ENCODE peak calls at places on chromosomes 1 and 21, in seven cellular contexts. C, V, L, M, B, Z and R are unnamed samples.

GRCh38 chr1:119453021-119453420 is 38.1 kb downstream of the HSD3B2 start:
- DNase-seq in C (no peak), V (peak; percentile 38), L (no peak), M (no peak), B (no peak), Z (no peak), R (peak; percentile 13)

GRCh38 chr1:230308039-230308438 is 118.1 kb downstream of the PGBD5 start:
- DNase-seq in C (peak; percentile 69), V (peak; percentile 63), L (peak; percentile 77), M (no peak), B (peak; percentile 93), Z (peak; percentile 72), R (no peak)

GRCh38 chr1:29306471-29307140 is 70.3 kb downstream of the PTPRU start:
- DNase-seq in C (no peak), V (no peak), L (no peak), M (no peak), B (no peak), Z (no peak), R (no peak)

GRCh38 chr1:92291372-92291999 is 7.3 kb downstream of the GLMN start:
- DNase-seq in C (no peak), V (peak; percentile 17), L (no peak), M (peak; percentile 34), B (no peak), Z (no peak), R (no peak)

GRCh38 chr1:31801450-31801849 is 14.4 kb downstream of the SPOCD1 start:
- DNase-seq in C (no peak), V (no peak), L (no peak), M (no peak), B (peak; percentile 18), Z (no peak), R (no peak)

GRCh38 chr1:237383825-237384612 is 342.0 kb downstream of the RYR2 start:
- DNase-seq in C (no peak), V (no peak), L (no peak), M (peak; percentile 71), B (peak; percentile 51), Z (no peak), R (no peak)

GRCh38 chr1:202852163-202852904 is 36.6 kb downstream of the RABIF start:
- DNase-seq in C (no peak), V (no peak), L (no peak), M (peak; percentile 68), B (peak; percentile 63), Z (no peak), R (no peak)

GRCh38 chr1:47230692-47231313 is 1.2 kb downstream of the TAL1 start:
- DNase-seq in C (no peak), V (no peak), L (no peak), M (peak; percentile 53), B (no peak), Z (no peak), R (no peak)

GRCh38 chr21:14916676-14917141 is 148.1 kb downstream of the NRIP1 start:
- DNase-seq in C (no peak), V (no peak), L (no peak), M (peak; percentile 27), B (no peak), Z (no peak), R (no peak)

GRCh38 chr1:15188145-15188544 is 34.6 kb downstream of the TMEM51 start:
- DNase-seq in C (no peak), V (no peak), L (no peak), M (no peak), B (no peak), Z (no peak), R (no peak)

GRCh38 chr1:117886101-117886795 is 43.2 kb downstream of the GDAP2 start:
- DNase-seq in C (no peak), V (no peak), L (no peak), M (no peak), B (no peak), Z (no peak), R (peak; percentile 25)

GRCh38 chr1:16067127-16067768 is 6.2 kb downstream of the FAM131C start:
- DNase-seq in C (no peak), V (no peak), L (no peak), M (no peak), B (peak; percentile 69), Z (no peak), R (no peak)

GRCh38 chr1:232476538-232476950 is 153.4 kb downstream of the SIPA1L2 start:
- DNase-seq in C (no peak), V (no peak), L (no peak), M (no peak), B (no peak), Z (no peak), R (no peak)

GRCh38 chr21:29155118-29155932 is 24.9 kb downstream of the MAP3K7CL start:
- DNase-seq in C (peak; percentile 83), V (peak; percentile 36), L (peak; percentile 60), M (peak; percentile 29), B (no peak), Z (peak; percentile 39), R (no peak)

GRCh38 chr1:65904681-65905083 is 112.0 kb downstream of the PDE4B start:
- DNase-seq in C (no peak), V (no peak), L (no peak), M (no peak), B (no peak), Z (no peak), R (no peak)

GRCh38 chr1:95475686-95476457 is 241.9 kb downstream of the RWDD3 start:
- DNase-seq in C (no peak), V (no peak), L (no peak), M (no peak), B (no peak), Z (no peak), R (no peak)

GRCh38 chr1:15016001-15016400 is 137.5 kb upstream of the TMEM51 start:
- DNase-seq in C (peak; percentile 4), V (no peak), L (no peak), M (no peak), B (no peak), Z (no peak), R (no peak)

GRCh38 chr1:63073530-63074306 is 248.6 kb upstream of the FOXD3 start:
- DNase-seq in C (peak; percentile 25), V (peak; percentile 7), L (no peak), M (peak; percentile 5), B (no peak), Z (no peak), R (no peak)

GRCh38 chr1:61888808-61889207 is 146.5 kb downstream of the PATJ start:
- DNase-seq in C (no peak), V (no peak), L (no peak), M (no peak), B (no peak), Z (no peak), R (no peak)

GRCh38 chr1:220498188-220498587 is 29.7 kb upstream of the MARK1 start:
- DNase-seq in C (no peak), V (no peak), L (no peak), M (no peak), B (no peak), Z (no peak), R (no peak)

GRCh38 chr1:162987866-162988265 is 81.3 kb upstream of the RGS4 start:
- DNase-seq in C (no peak), V (no peak), L (no peak), M (no peak), B (no peak), Z (no peak), R (no peak)

GRCh38 chr1:161197560-161198205 is 1.2 kb downstream of the ADAMTS4 start:
- DNase-seq in C (no peak), V (no peak), L (no peak), M (no peak), B (no peak), Z (no peak), R (no peak)

GRCh38 chr1:41954533-41954944 is 35.8 kb upstream of the HIVEP3 start:
- DNase-seq in C (no peak), V (no peak), L (no peak), M (no peak), B (no peak), Z (no peak), R (no peak)

GRCh38 chr1:184854456-184855180 is 100.0 kb upstream of the EDEM3 start:
- DNase-seq in C (no peak), V (no peak), L (no peak), M (no peak), B (no peak), Z (no peak), R (no peak)

GRCh38 chr1:15244813-15245212 is 2.2 kb upstream of the FHAD1 start:
- DNase-seq in C (no peak), V (no peak), L (no peak), M (no peak), B (no peak), Z (no peak), R (no peak)

GRCh38 chr1:3452866-3453175 is 1.6 kb upstream of the ARHGEF16 start:
- DNase-seq in C (no peak), V (no peak), L (no peak), M (no peak), B (no peak), Z (no peak), R (no peak)

GRCh38 chr1:3450202-3450863 is 4.1 kb upstream of the ARHGEF16 start:
- DNase-seq in C (no peak), V (no peak), L (no peak), M (no peak), B (no peak), Z (no peak), R (no peak)

GRCh38 chr1:3451994-3452865 is 2.2 kb upstream of the ARHGEF16 start:
- DNase-seq in C (no peak), V (no peak), L (no peak), M (no peak), B (no peak), Z (no peak), R (no peak)

GRCh38 chr1:3453203-3453761 is 1.2 kb upstream of the ARHGEF16 start:
- DNase-seq in C (peak; percentile 75), V (peak; percentile 64), L (peak; percentile 63), M (peak; percentile 82), B (peak; percentile 90), Z (peak; percentile 83), R (no peak)

GRCh38 chr1:3450983-3451382 is 3.5 kb upstream of the ARHGEF16 start:
- DNase-seq in C (no peak), V (no peak), L (no peak), M (no peak), B (no peak), Z (no peak), R (no peak)
- H3K27me3 ChIP-seq in C (peaks cover 10% of the 10 kb centered on the region), V (peaks cover 29% of the 10 kb centered on the region), L (peaks cover 6% of the 10 kb centered on the region), M (no peaks in the 10 kb centered on the region), B (no peaks in the 10 kb centered on the region), Z (no peaks in the 10 kb centered on the region), R (peaks cover 5% of the 10 kb centered on the region)

DNA sequence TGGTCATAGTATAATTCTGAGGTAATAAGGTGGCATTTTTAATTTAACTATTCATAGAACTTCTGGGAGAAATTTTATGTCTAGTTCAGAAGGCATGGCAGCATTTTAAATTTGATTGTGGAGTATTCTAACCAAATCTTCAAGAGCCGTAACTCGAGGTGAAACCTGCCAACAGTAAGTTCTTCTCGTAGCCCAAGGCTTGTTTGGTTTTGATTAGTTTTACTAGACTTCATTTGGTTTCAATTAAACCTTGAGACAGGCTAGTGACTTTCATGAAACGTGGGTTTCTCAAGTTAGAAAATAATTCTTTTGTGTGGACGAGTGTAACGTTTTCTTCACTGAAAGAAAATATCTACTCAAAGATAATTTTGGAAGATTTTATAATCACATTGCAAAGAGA is 395.5 kb downstream of the USP25 start:
- DNase-seq in C (no peak), V (no peak), L (no peak), M (no peak), B (no peak), Z (no peak), R (peak; percentile 62)
- H3K4me3 ChIP-seq in C (no peak overlapping the region), V (no peak overlapping the region), L (peak overlapping the region; percentile 20), M (no peak overlapping the region), B (no peak overlapping the region), Z (no peak overlapping the region), R (no peak overlapping the region)

GRCh38 chr1:26182372-26182675 is 5.0 kb downstream of the CNKSR1 start:
- DNase-seq in C (no peak), V (no peak), L (no peak), M (no peak), B (no peak), Z (no peak), R (no peak)
- TF ChIP-seq CTCF in C (no peak), V (no peak), L (no peak), M (no peak), B (no peak), Z (no peak), R (no peak)

GRCh38 chr1:57158660-57159059 is 192.8 kb upstream of the C8B start:
- DNase-seq in C (no peak), V (no peak), L (no peak), M (no peak), B (no peak), Z (no peak), R (no peak)
- H3K27me3 ChIP-seq in C (no peaks in the 10 kb centered on the region), V (no peaks in the 10 kb centered on the region), L (peaks cover 11% of the 10 kb centered on the region), M (no peaks in the 10 kb centered on the region), B (no peaks in the 10 kb centered on the region), Z (peaks cover 4% of the 10 kb centered on the region), R (no peaks in the 10 kb centered on the region)